ENCODE peak calls at places on chromosomes 1 and 21, in eight cellular contexts. C, O, M, P, K, T, X and S are unnamed samples.
A peak's percentile ranks its signal among the peaks of the same experiment; 100 is the strongest.

GRCh38 chr1:48203287-48203900 is 19.1 kb upstream of the SLC5A9 start:
- DNase-seq in C (peak; percentile 49), O (peak; percentile 29), M (no peak), P (peak; percentile 39), K (no peak), T (no peak), X (no peak), S (peak; percentile 37)

GRCh38 chr1:114448370-114448769 is 62.6 kb downstream of the TRIM33 start:
- DNase-seq in C (no peak), O (no peak), M (no peak), P (no peak), K (no peak), T (no peak), X (no peak), S (no peak)

GRCh38 chr1:210294991-210295773 is 33.5 kb upstream of the HHAT start:
- DNase-seq in C (peak; percentile 52), O (no peak), M (no peak), P (no peak), K (no peak), T (no peak), X (peak; percentile 79), S (peak; percentile 63)

GRCh38 chr1:23793018-23793781 is 2.3 kb downstream of the LYPLA2 start:
- DNase-seq in C (peak; percentile 48), O (no peak), M (no peak), P (no peak), K (no peak), T (no peak), X (no peak), S (peak; percentile 32)

GRCh38 chr1:21623411-21623961 is 45.7 kb downstream of the RAP1GAP start:
- DNase-seq in C (no peak), O (no peak), M (no peak), P (no peak), K (no peak), T (no peak), X (no peak), S (no peak)

GRCh38 chr1:33045246-33045645 is 8.6 kb upstream of the AK2 start:
- DNase-seq in C (peak; percentile 34), O (no peak), M (no peak), P (no peak), K (no peak), T (no peak), X (no peak), S (no peak)

GRCh38 chr1:18458133-18458750 is 22.5 kb upstream of the KLHDC7A start:
- DNase-seq in C (no peak), O (no peak), M (no peak), P (no peak), K (no peak), T (no peak), X (no peak), S (no peak)

GRCh38 chr1:220786337-220787068 is at the start of gene MTARC1:
- DNase-seq in C (peak; percentile 76), O (peak; percentile 67), M (peak; percentile 44), P (no peak), K (peak; percentile 81), T (no peak), X (peak; percentile 66), S (peak; percentile 57)

GRCh38 chr21:26845066-26845749 is at the start of gene ADAMTS1:
- DNase-seq in C (peak; percentile 96), O (peak; percentile 88), M (peak; percentile 97), P (no peak), K (peak; percentile 91), T (no peak), X (peak; percentile 84), S (peak; percentile 70)

GRCh38 chr1:50978144-50978851 is 8.3 kb downstream of the CDKN2C start:
- DNase-seq in C (peak; percentile 65), O (no peak), M (peak; percentile 63), P (peak; percentile 69), K (peak; percentile 90), T (no peak), X (peak; percentile 87), S (peak; percentile 60)
- H3K4me1 ChIP-seq in C (no peaks in the 10 kb centered on the region), O (peaks cover 9% of the 10 kb centered on the region), M (peaks cover 5% of the 10 kb centered on the region), P (peaks cover 34% of the 10 kb centered on the region), K (peaks cover 3% of the 10 kb centered on the region), T (peaks cover 26% of the 10 kb centered on the region), X (peaks cover 3% of the 10 kb centered on the region), S (no peaks in the 10 kb centered on the region)

GRCh38 chr1:67749844-67750689 is 65.1 kb downstream of the GADD45A start:
- DNase-seq in C (peak; percentile 84), O (no peak), M (peak; percentile 36), P (no peak), K (no peak), T (no peak), X (no peak), S (peak; percentile 89)

GRCh38 chr1:67749263-67749843 is 64.4 kb downstream of the GADD45A start:
- DNase-seq in C (no peak), O (no peak), M (no peak), P (no peak), K (peak; percentile 69), T (no peak), X (no peak), S (no peak)

GRCh38 chr1:67752306-67752705 is 67.3 kb downstream of the GADD45A start:
- DNase-seq in C (peak; percentile 26), O (no peak), M (no peak), P (no peak), K (no peak), T (no peak), X (no peak), S (peak; percentile 66)

GRCh38 chr1:67748630-67749029 is 63.6 kb downstream of the GADD45A start:
- DNase-seq in C (peak; percentile 83), O (no peak), M (no peak), P (no peak), K (no peak), T (no peak), X (no peak), S (peak; percentile 75)

GRCh38 chr1:67750690-67751052 is 65.7 kb downstream of the GADD45A start:
- DNase-seq in C (no peak), O (no peak), M (no peak), P (no peak), K (no peak), T (no peak), X (no peak), S (no peak)
- H3K4me1 ChIP-seq in C (peaks cover 47% of the 10 kb centered on the region), O (peaks cover 25% of the 10 kb centered on the region), M (peaks cover 17% of the 10 kb centered on the region), P (peaks cover 50% of the 10 kb centered on the region), K (peaks cover 9% of the 10 kb centered on the region), T (no peaks in the 10 kb centered on the region), X (peaks cover 8% of the 10 kb centered on the region), S (peaks cover 31% of the 10 kb centered on the region)

GRCh38 chr1:15542685-15543588 is 16.3 kb downstream of the DNAJC16 start:
- DNase-seq in C (no peak), O (no peak), M (no peak), P (no peak), K (no peak), T (no peak), X (no peak), S (no peak)

GRCh38 chr1:15541231-15541792 is 14.7 kb downstream of the DNAJC16 start:
- DNase-seq in C (no peak), O (no peak), M (no peak), P (no peak), K (no peak), T (no peak), X (no peak), S (no peak)

GRCh38 chr1:15538750-15539149 is 12.1 kb downstream of the DNAJC16 start:
- DNase-seq in C (no peak), O (no peak), M (no peak), P (no peak), K (no peak), T (no peak), X (no peak), S (no peak)

GRCh38 chr1:15543589-15544568 is 17.2 kb downstream of the DNAJC16 start:
- DNase-seq in C (peak; percentile 92), O (no peak), M (no peak), P (no peak), K (no peak), T (no peak), X (no peak), S (peak; percentile 87)

GRCh38 chr1:15540201-15540600 is 13.6 kb downstream of the DNAJC16 start:
- DNase-seq in C (peak; percentile 70), O (no peak), M (no peak), P (no peak), K (no peak), T (no peak), X (no peak), S (peak; percentile 75)
- H3K4me1 ChIP-seq in C (no peaks in the 10 kb centered on the region), O (no peaks in the 10 kb centered on the region), M (no peaks in the 10 kb centered on the region), P (no peaks in the 10 kb centered on the region), K (no peaks in the 10 kb centered on the region), T (no peaks in the 10 kb centered on the region), X (no peaks in the 10 kb centered on the region), S (no peaks in the 10 kb centered on the region)

GRCh38 chr1:6418668-6419396 is 887 bp downstream of the HES2 start:
- DNase-seq in C (no peak), O (no peak), M (no peak), P (no peak), K (no peak), T (no peak), X (no peak), S (no peak)
- H3K4me1 ChIP-seq in C (peaks cover 2% of the 10 kb centered on the region), O (peaks cover 11% of the 10 kb centered on the region), M (no peaks in the 10 kb centered on the region), P (no peaks in the 10 kb centered on the region), K (peaks cover 16% of the 10 kb centered on the region), T (peaks cover 29% of the 10 kb centered on the region), X (no peaks in the 10 kb centered on the region), S (no peaks in the 10 kb centered on the region)

GRCh38 chr1:41682845-41683630 is 198.6 kb upstream of the EDN2 start:
- DNase-seq in C (no peak), O (no peak), M (no peak), P (no peak), K (no peak), T (no peak), X (no peak), S (no peak)
- H3K4me1 ChIP-seq in C (no peaks in the 10 kb centered on the region), O (peaks cover under 1% of the 10 kb centered on the region), M (no peaks in the 10 kb centered on the region), P (peaks cover 16% of the 10 kb centered on the region), K (no peaks in the 10 kb centered on the region), T (peaks cover 47% of the 10 kb centered on the region), X (peaks cover 19% of the 10 kb centered on the region), S (peaks cover 10% of the 10 kb centered on the region)